ENCODE peak calls at places on chromosomes 6 and 20, in six cellular contexts. One of them, this sample, is unnamed.
A peak's percentile ranks its signal among the peaks of the same experiment; 100 is the strongest.

GRCh38 chr6:27836783-27837635 is 75.2 kb downstream of the OR2B2 start:
- DNase-seq in gastrocnemius medialis: peak; percentile 20
- DNase-seq in activated CD8-positive, alpha-beta T cell treated with anti-CD3 and anti-CD28 coated beads, Interleukin-2, amount 10 ng/mL, durations not matched to agents 7 days and 5 days: peak; percentile 80
- DNase-seq in ovary: peak; percentile 64
- DNase-seq in GM23248: peak; percentile 93
- DNase-seq in stimulated activated CD8-positive, alpha-beta memory T cell treated with anti-CD3 and anti-CD28 coated beads, Interleukin-12 subunit alpha, Interleukin-12 subunit beta, amount 100 ng/mL, for 4 hours: no peak
- DNase-seq in this sample: peak; percentile 34

GRCh38 chr6:57102976-57103375 is 13.0 kb downstream of the ZNF451 start:
- DNase-seq in gastrocnemius medialis: no peak
- DNase-seq in activated CD8-positive, alpha-beta T cell treated with anti-CD3 and anti-CD28 coated beads, Interleukin-2, amount 10 ng/mL, durations not matched to agents 7 days and 5 days: no peak
- DNase-seq in ovary: no peak
- DNase-seq in GM23248: no peak
- DNase-seq in stimulated activated CD8-positive, alpha-beta memory T cell treated with anti-CD3 and anti-CD28 coated beads, Interleukin-12 subunit alpha, Interleukin-12 subunit beta, amount 100 ng/mL, for 4 hours: no peak
- DNase-seq in this sample: no peak

GRCh38 chr6:82525775-82526515 is 162.3 kb downstream of the TPBG start:
- DNase-seq in gastrocnemius medialis: no peak
- DNase-seq in activated CD8-positive, alpha-beta T cell treated with anti-CD3 and anti-CD28 coated beads, Interleukin-2, amount 10 ng/mL, durations not matched to agents 7 days and 5 days: no peak
- DNase-seq in ovary: no peak
- DNase-seq in GM23248: no peak
- DNase-seq in stimulated activated CD8-positive, alpha-beta memory T cell treated with anti-CD3 and anti-CD28 coated beads, Interleukin-12 subunit alpha, Interleukin-12 subunit beta, amount 100 ng/mL, for 4 hours: no peak
- DNase-seq in this sample: no peak

GRCh38 chr20:53224851-53225250 is 252.7 kb downstream of the TSHZ2 start:
- DNase-seq in gastrocnemius medialis: no peak
- DNase-seq in activated CD8-positive, alpha-beta T cell treated with anti-CD3 and anti-CD28 coated beads, Interleukin-2, amount 10 ng/mL, durations not matched to agents 7 days and 5 days: no peak
- DNase-seq in ovary: no peak
- DNase-seq in GM23248: peak; percentile 77
- DNase-seq in stimulated activated CD8-positive, alpha-beta memory T cell treated with anti-CD3 and anti-CD28 coated beads, Interleukin-12 subunit alpha, Interleukin-12 subunit beta, amount 100 ng/mL, for 4 hours: no peak
- DNase-seq in this sample: no peak

GRCh38 chr20:41185013-41185757 is 47.8 kb downstream of the PLCG1 start:
- DNase-seq in gastrocnemius medialis: peak; percentile 44
- DNase-seq in activated CD8-positive, alpha-beta T cell treated with anti-CD3 and anti-CD28 coated beads, Interleukin-2, amount 10 ng/mL, durations not matched to agents 7 days and 5 days: peak; percentile 19
- DNase-seq in ovary: no peak
- DNase-seq in GM23248: no peak
- DNase-seq in stimulated activated CD8-positive, alpha-beta memory T cell treated with anti-CD3 and anti-CD28 coated beads, Interleukin-12 subunit alpha, Interleukin-12 subunit beta, amount 100 ng/mL, for 4 hours: no peak
- DNase-seq in this sample: peak; percentile 76

GRCh38 chr6:33029297-33030184 is 20.1 kb upstream of the HLA-DOA start:
- DNase-seq in gastrocnemius medialis: no peak
- DNase-seq in activated CD8-positive, alpha-beta T cell treated with anti-CD3 and anti-CD28 coated beads, Interleukin-2, amount 10 ng/mL, durations not matched to agents 7 days and 5 days: no peak
- DNase-seq in ovary: no peak
- DNase-seq in GM23248: peak; percentile 12
- DNase-seq in stimulated activated CD8-positive, alpha-beta memory T cell treated with anti-CD3 and anti-CD28 coated beads, Interleukin-12 subunit alpha, Interleukin-12 subunit beta, amount 100 ng/mL, for 4 hours: no peak
- DNase-seq in this sample: peak; percentile 47

GRCh38 chr20:53149652-53150205 is 177.6 kb downstream of the TSHZ2 start:
- DNase-seq in gastrocnemius medialis: no peak
- DNase-seq in activated CD8-positive, alpha-beta T cell treated with anti-CD3 and anti-CD28 coated beads, Interleukin-2, amount 10 ng/mL, durations not matched to agents 7 days and 5 days: no peak
- DNase-seq in ovary: no peak
- DNase-seq in GM23248: no peak
- DNase-seq in stimulated activated CD8-positive, alpha-beta memory T cell treated with anti-CD3 and anti-CD28 coated beads, Interleukin-12 subunit alpha, Interleukin-12 subunit beta, amount 100 ng/mL, for 4 hours: no peak
- DNase-seq in this sample: no peak

GRCh38 chr20:3857405-3857804 is 10.8 kb downstream of the MAVS start:
- DNase-seq in gastrocnemius medialis: no peak
- DNase-seq in activated CD8-positive, alpha-beta T cell treated with anti-CD3 and anti-CD28 coated beads, Interleukin-2, amount 10 ng/mL, durations not matched to agents 7 days and 5 days: no peak
- DNase-seq in ovary: no peak
- DNase-seq in GM23248: no peak
- DNase-seq in stimulated activated CD8-positive, alpha-beta memory T cell treated with anti-CD3 and anti-CD28 coated beads, Interleukin-12 subunit alpha, Interleukin-12 subunit beta, amount 100 ng/mL, for 4 hours: no peak
- DNase-seq in this sample: no peak

GRCh38 chr6:116277124-116277523 is 2.6 kb downstream of the TSPYL1 start:
- DNase-seq in gastrocnemius medialis: no peak
- DNase-seq in activated CD8-positive, alpha-beta T cell treated with anti-CD3 and anti-CD28 coated beads, Interleukin-2, amount 10 ng/mL, durations not matched to agents 7 days and 5 days: no peak
- DNase-seq in ovary: no peak
- DNase-seq in GM23248: peak; percentile 22
- DNase-seq in stimulated activated CD8-positive, alpha-beta memory T cell treated with anti-CD3 and anti-CD28 coated beads, Interleukin-12 subunit alpha, Interleukin-12 subunit beta, amount 100 ng/mL, for 4 hours: no peak
- DNase-seq in this sample: no peak

GRCh38 chr6:101003075-101003474 is 121.9 kb upstream of the ASCC3 start:
- DNase-seq in gastrocnemius medialis: no peak
- DNase-seq in activated CD8-positive, alpha-beta T cell treated with anti-CD3 and anti-CD28 coated beads, Interleukin-2, amount 10 ng/mL, durations not matched to agents 7 days and 5 days: no peak
- DNase-seq in ovary: no peak
- DNase-seq in GM23248: no peak
- DNase-seq in stimulated activated CD8-positive, alpha-beta memory T cell treated with anti-CD3 and anti-CD28 coated beads, Interleukin-12 subunit alpha, Interleukin-12 subunit beta, amount 100 ng/mL, for 4 hours: no peak
- DNase-seq in this sample: no peak

GRCh38 chr20:54649511-54649962 is 174.1 kb downstream of the DOK5 start:
- DNase-seq in gastrocnemius medialis: peak; percentile 13
- DNase-seq in activated CD8-positive, alpha-beta T cell treated with anti-CD3 and anti-CD28 coated beads, Interleukin-2, amount 10 ng/mL, durations not matched to agents 7 days and 5 days: peak; percentile 72
- DNase-seq in ovary: peak; percentile 73
- DNase-seq in GM23248: peak; percentile 83
- DNase-seq in stimulated activated CD8-positive, alpha-beta memory T cell treated with anti-CD3 and anti-CD28 coated beads, Interleukin-12 subunit alpha, Interleukin-12 subunit beta, amount 100 ng/mL, for 4 hours: peak; percentile 5
- DNase-seq in this sample: peak; percentile 65

GRCh38 chr6:43658161-43658560 is 13.3 kb downstream of the RSPH9 start:
- DNase-seq in gastrocnemius medialis: no peak
- DNase-seq in activated CD8-positive, alpha-beta T cell treated with anti-CD3 and anti-CD28 coated beads, Interleukin-2, amount 10 ng/mL, durations not matched to agents 7 days and 5 days: no peak
- DNase-seq in ovary: no peak
- DNase-seq in GM23248: no peak
- DNase-seq in stimulated activated CD8-positive, alpha-beta memory T cell treated with anti-CD3 and anti-CD28 coated beads, Interleukin-12 subunit alpha, Interleukin-12 subunit beta, amount 100 ng/mL, for 4 hours: no peak
- DNase-seq in this sample: no peak

GRCh38 chr6:80639243-80639642 is 532.8 kb downstream of the BCKDHB start:
- DNase-seq in gastrocnemius medialis: no peak
- DNase-seq in activated CD8-positive, alpha-beta T cell treated with anti-CD3 and anti-CD28 coated beads, Interleukin-2, amount 10 ng/mL, durations not matched to agents 7 days and 5 days: no peak
- DNase-seq in ovary: no peak
- DNase-seq in GM23248: no peak
- DNase-seq in stimulated activated CD8-positive, alpha-beta memory T cell treated with anti-CD3 and anti-CD28 coated beads, Interleukin-12 subunit alpha, Interleukin-12 subunit beta, amount 100 ng/mL, for 4 hours: no peak
- DNase-seq in this sample: no peak

GRCh38 chr6:37612475-37612874 is 85.2 kb downstream of the MDGA1 start:
- DNase-seq in gastrocnemius medialis: no peak
- DNase-seq in activated CD8-positive, alpha-beta T cell treated with anti-CD3 and anti-CD28 coated beads, Interleukin-2, amount 10 ng/mL, durations not matched to agents 7 days and 5 days: no peak
- DNase-seq in ovary: no peak
- DNase-seq in GM23248: peak; percentile 57
- DNase-seq in stimulated activated CD8-positive, alpha-beta memory T cell treated with anti-CD3 and anti-CD28 coated beads, Interleukin-12 subunit alpha, Interleukin-12 subunit beta, amount 100 ng/mL, for 4 hours: no peak
- DNase-seq in this sample: no peak

GRCh38 chr20:31830406-31830981 is 11.3 kb downstream of the MYLK2 start:
- DNase-seq in gastrocnemius medialis: no peak
- DNase-seq in activated CD8-positive, alpha-beta T cell treated with anti-CD3 and anti-CD28 coated beads, Interleukin-2, amount 10 ng/mL, durations not matched to agents 7 days and 5 days: no peak
- DNase-seq in ovary: no peak
- DNase-seq in GM23248: no peak
- DNase-seq in stimulated activated CD8-positive, alpha-beta memory T cell treated with anti-CD3 and anti-CD28 coated beads, Interleukin-12 subunit alpha, Interleukin-12 subunit beta, amount 100 ng/mL, for 4 hours: no peak
- DNase-seq in this sample: no peak

GRCh38 chr20:33209789-33210188 is 7.4 kb upstream of the BPIFA3 start:
- DNase-seq in gastrocnemius medialis: no peak
- DNase-seq in activated CD8-positive, alpha-beta T cell treated with anti-CD3 and anti-CD28 coated beads, Interleukin-2, amount 10 ng/mL, durations not matched to agents 7 days and 5 days: peak; percentile 67
- DNase-seq in ovary: peak; percentile 18
- DNase-seq in GM23248: peak; percentile 78
- DNase-seq in stimulated activated CD8-positive, alpha-beta memory T cell treated with anti-CD3 and anti-CD28 coated beads, Interleukin-12 subunit alpha, Interleukin-12 subunit beta, amount 100 ng/mL, for 4 hours: no peak
- DNase-seq in this sample: peak; percentile 26

GRCh38 chr6:106510090-106510970 is 119.0 kb downstream of the RTN4IP1 start:
- DNase-seq in gastrocnemius medialis: no peak
- DNase-seq in activated CD8-positive, alpha-beta T cell treated with anti-CD3 and anti-CD28 coated beads, Interleukin-2, amount 10 ng/mL, durations not matched to agents 7 days and 5 days: peak; percentile 90
- DNase-seq in ovary: peak; percentile 49
- DNase-seq in GM23248: peak; percentile 62
- DNase-seq in stimulated activated CD8-positive, alpha-beta memory T cell treated with anti-CD3 and anti-CD28 coated beads, Interleukin-12 subunit alpha, Interleukin-12 subunit beta, amount 100 ng/mL, for 4 hours: peak; percentile 54
- DNase-seq in this sample: no peak

GRCh38 chr20:19808498-19808897 is 50.4 kb downstream of the RIN2 start:
- DNase-seq in gastrocnemius medialis: no peak
- DNase-seq in activated CD8-positive, alpha-beta T cell treated with anti-CD3 and anti-CD28 coated beads, Interleukin-2, amount 10 ng/mL, durations not matched to agents 7 days and 5 days: no peak
- DNase-seq in ovary: no peak
- DNase-seq in GM23248: no peak
- DNase-seq in stimulated activated CD8-positive, alpha-beta memory T cell treated with anti-CD3 and anti-CD28 coated beads, Interleukin-12 subunit alpha, Interleukin-12 subunit beta, amount 100 ng/mL, for 4 hours: no peak
- DNase-seq in this sample: no peak